ENCODE peak calls at places on chromosomes 11 and 22, in nine cellular contexts. K is heart left ventricle, L is heart right ventricle, G is Caco-2, J is mammary epithelial cell, F is DND-41, E is mucosa of descending colon, Y is upper lobe of right lung, D is stomach. R is an unnamed sample. For H3K36me3, the result is how much of the 10 kb centered on the place peaks cover.

GRCh38 chr11:78008174-78008573 is 13.7 kb upstream of the INTS4 start:
- DNase-seq in F (no peak), L (no peak), G (no peak), Y (no peak), J (no peak), K (no peak), E (no peak), D (no peak), R (no peak)

GRCh38 chr11:118436639-118437045 is 350 bp downstream of the KMT2A start:
- DNase-seq in G (no peak), F (no peak), D (no peak), K (peak), L (peak), J (no peak), Y (peak), E (no peak), R (no peak)

GRCh38 chr11:128201006-128201405 is 386.4 kb downstream of the ETS1 start:
- DNase-seq in K (no peak), Y (no peak), J (no peak), D (no peak), E (no peak), L (no peak), F (no peak), G (no peak), R (no peak)

GRCh38 chr11:12075822-12076821 is 34.3 kb upstream of the MICAL2 start:
- DNase-seq in D (no peak), G (peak), F (no peak), E (no peak), Y (no peak), K (no peak), J (peak), L (no peak), R (peak)

GRCh38 chr11:73334244-73335203 is 26.4 kb downstream of the ARHGEF17 start:
- DNase-seq in J (peak), G (peak), D (peak), L (peak), E (peak), F (no peak), K (peak), Y (no peak), R (peak)

GRCh38 chr11:19526119-19526518 is 186.5 kb upstream of the NAV2 start:
- DNase-seq in D (no peak), F (no peak), Y (no peak), J (no peak), E (no peak), L (no peak), K (no peak), G (no peak), R (no peak)

GRCh38 chr22:42621505-42622002 is 6.9 kb upstream of the POLDIP3 start:
- DNase-seq in J (peak), L (peak), E (peak), G (peak), Y (peak), K (peak), F (peak), D (peak), R (peak)

GRCh38 chr22:40889116-40889515 is 27.2 kb upstream of the DNAJB7 start:
- DNase-seq in G (no peak), F (no peak), D (no peak), Y (no peak), E (no peak), L (no peak), K (no peak), J (peak), R (no peak)

GRCh38 chr11:95282337-95282751 is 51.3 kb upstream of the SESN3 start:
- DNase-seq in K (no peak), Y (no peak), G (peak), D (no peak), F (no peak), L (no peak), J (no peak), E (no peak), R (no peak)

GRCh38 chr11:78752528-78752927 is 177.9 kb upstream of the NARS2 start:
- DNase-seq in G (no peak), F (no peak), D (no peak), Y (no peak), L (no peak), J (no peak), E (no peak), K (no peak), R (no peak)

GRCh38 chr11:1015826-1016565 is 20.5 kb downstream of the MUC6 start:
- DNase-seq in E (no peak), Y (no peak), F (no peak), D (no peak), L (no peak), J (no peak), G (no peak), K (no peak), R (no peak)

GRCh38 chr11:47551086-47551485 is 1.8 kb downstream of the CELF1 start:
- DNase-seq in D (no peak), F (no peak), Y (no peak), J (peak), E (no peak), G (peak), K (no peak), L (no peak), R (no peak)

GRCh38 chr22:39097098-39098020 is at the start of gene APOBEC3H:
- DNase-seq in D (no peak), J (peak), G (no peak), E (no peak), K (no peak), Y (peak), L (no peak), F (peak), R (no peak)

GRCh38 chr11:110156503-110156902 is 63.3 kb downstream of the ZC3H12C start:
- DNase-seq in K (no peak), F (no peak), D (no peak), E (no peak), Y (no peak), G (no peak), L (no peak), J (no peak), R (no peak)
- H3K36me3 ChIP-seq in K (under half), F (under half), D (half or more), E (under half), Y (under half), G (under half), L (under half), J (under half), R (under half)

DNA sequence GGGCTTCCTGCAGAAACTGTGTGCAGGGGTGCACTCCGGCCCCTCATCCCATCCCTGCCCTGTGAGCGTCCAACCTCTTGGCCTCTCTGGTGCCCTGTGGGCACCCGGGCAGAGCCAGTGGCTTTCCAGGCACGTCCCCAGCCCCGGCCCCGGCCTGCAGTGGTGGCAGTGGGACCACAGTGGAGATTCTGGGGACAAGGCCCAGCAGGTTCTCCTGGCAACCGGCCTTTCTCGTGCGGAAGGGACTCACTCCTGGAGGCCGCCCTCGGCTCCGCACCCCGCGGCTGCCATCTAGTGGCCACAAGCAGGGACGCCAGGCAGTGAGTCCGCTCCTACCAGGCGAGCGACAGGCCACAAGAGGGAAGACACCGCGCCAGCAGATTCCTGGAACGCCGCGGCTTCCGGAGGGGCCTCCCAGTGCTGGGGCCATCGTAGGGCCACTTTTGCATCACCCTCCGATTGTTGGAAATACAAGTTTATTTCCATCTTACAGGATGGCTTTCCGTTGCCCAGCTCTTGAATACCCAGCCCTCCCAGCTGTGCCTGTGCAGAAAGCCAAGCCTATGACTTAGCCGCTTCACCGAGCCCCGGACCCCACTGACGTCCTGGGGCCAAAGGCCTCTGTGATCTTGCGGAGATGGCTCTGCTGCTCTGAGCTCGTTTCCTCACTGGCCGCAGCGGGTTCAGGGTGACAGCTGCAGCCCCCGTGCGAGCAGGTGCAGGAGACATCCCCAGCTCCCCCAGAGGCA is 357.3 kb downstream of the CTTN start:
- DNase-seq in D (peak), L (peak), F (peak), K (peak), E (peak), Y (peak), G (peak), J (peak), R (peak)
- H3K4me3 ChIP-seq in D (no peak), L (no peak), F (no peak), K (no peak), E (no peak), Y (no peak), G (no peak), J (no peak), R (no peak)

DNA sequence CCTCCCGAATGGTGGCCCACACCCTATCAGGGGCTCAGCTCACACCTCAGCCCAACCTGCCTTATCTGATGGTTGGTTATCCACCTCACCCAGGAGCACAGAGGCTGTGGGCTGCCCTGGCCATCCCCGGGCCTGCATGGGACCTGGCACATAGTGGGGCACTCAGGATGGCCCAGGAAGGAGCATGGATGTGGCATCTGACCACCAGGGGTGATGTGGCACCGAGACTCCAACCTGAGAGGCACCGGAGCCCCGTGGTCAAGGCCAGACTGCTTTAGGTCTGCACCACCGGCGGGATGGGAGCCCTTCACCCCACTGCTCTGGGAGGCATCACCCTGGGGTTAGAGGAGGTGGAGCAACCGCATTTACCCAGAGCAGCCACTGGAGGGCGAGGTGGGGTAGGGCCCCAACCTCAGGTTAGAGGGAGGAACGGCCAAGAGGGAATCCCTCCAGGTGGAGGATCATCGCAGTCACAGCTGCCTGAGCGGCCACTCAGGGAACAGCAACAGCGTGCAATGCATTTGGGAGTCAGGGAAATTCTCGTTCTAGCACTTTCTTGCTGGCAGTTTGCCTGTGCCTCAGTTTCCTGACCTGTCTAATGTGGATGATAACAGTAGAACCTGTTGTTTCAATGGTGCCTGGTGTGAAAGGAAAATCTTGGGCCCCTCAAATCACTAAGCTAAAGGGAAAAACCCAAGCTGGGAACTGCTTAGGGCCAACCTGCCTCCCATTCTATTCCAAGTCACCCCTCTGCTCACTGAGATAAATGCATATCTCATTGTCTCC is 52.9 kb upstream of the CARS1 start:
- DNase-seq in L (peak), K (peak), E (peak), J (peak), G (peak), Y (peak), D (peak), F (peak), R (no peak)
- TF ChIP-seq CTCF in L (peak), K (peak), E (peak), J (peak), G (no peak), Y (peak), D (peak), F (peak), R (peak)

GRCh38 chr11:70420008-70420464 is 21.7 kb downstream of the CTTN start:
- DNase-seq in E (no peak), J (no peak), K (no peak), D (no peak), G (no peak), Y (no peak), L (no peak), F (no peak), R (peak)

GRCh38 chr11:70420496-70420895 is 22.2 kb downstream of the CTTN start:
- DNase-seq in G (no peak), Y (no peak), L (no peak), F (no peak), D (no peak), E (no peak), J (no peak), K (no peak), R (no peak)

GRCh38 chr11:70421123-70421522 is 22.8 kb downstream of the CTTN start:
- DNase-seq in F (no peak), D (no peak), Y (no peak), E (no peak), K (no peak), L (no peak), J (no peak), G (no peak), R (no peak)

GRCh38 chr11:70418130-70418529 is 19.8 kb downstream of the CTTN start:
- DNase-seq in G (no peak), J (no peak), L (no peak), F (no peak), D (no peak), Y (no peak), K (no peak), E (no peak), R (no peak)

DNA sequence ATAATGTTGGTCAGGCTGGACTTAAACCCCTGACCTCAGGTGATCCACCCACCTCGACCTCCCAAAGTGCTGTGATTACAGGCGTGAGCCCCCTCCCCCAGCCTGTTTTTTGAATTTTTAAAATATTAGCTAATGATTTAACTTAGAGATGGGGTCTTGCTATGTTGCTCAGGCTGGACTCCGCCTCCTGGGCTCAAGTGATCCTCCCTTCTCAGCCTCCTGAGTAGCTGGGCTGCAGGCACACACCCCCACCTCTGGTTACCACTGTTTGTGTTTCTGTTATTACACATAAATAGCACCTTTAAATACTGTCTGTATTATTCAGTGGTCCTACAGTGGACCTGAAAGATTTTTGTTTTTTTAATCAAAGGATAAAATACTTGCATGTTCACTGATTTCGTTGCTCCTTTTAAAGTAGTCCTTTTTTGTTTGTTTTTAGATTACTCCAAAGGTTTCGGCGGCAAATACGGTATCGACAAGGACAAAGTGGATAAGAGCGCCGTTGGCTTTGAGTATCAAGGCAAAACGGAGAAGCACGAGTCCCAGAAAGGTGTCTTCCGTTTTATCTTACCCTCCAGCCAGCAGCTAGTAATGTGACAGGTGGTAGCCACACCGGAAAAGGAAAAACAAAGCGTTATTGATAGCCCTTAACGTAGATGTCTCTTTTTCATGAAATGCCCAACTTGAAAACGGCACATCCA is 21.1 kb downstream of the CTTN start:
- DNase-seq in J (no peak), E (no peak), D (no peak), K (no peak), F (no peak), G (no peak), Y (no peak), L (no peak), R (no peak)
- H3K36me3 ChIP-seq in J (under half), E (under half), D (half or more), K (half or more), F (under half), G (under half), Y (half or more), L (half or more), R (half or more)

GRCh38 chr11:46392421-46393230 is 1.1 kb upstream of the CHRM4 start:
- DNase-seq in K (peak), J (peak), Y (peak), L (peak), F (peak), D (peak), E (peak), G (peak), R (peak)
- H3K4me3 ChIP-seq in K (peak), J (no peak), Y (peak), L (peak), F (no peak), D (peak), E (no peak), G (peak), R (peak)

R was measured in brain microvascular endothelial cell.